ENCODE peak calls at places on chromosomes 6 and 20, in ten cellular contexts. One of them, this sample, is unnamed.

GRCh38 chr6:159716247-159717086 is 10.8 kb upstream of the WTAP start:
- DNase-seq in GM23248: peak; percentile 98
- DNase-seq in ovary: no peak
- DNase-seq in upper lobe of right lung: no peak
- DNase-seq in effector memory CD4-positive, alpha-beta T cell: no peak
- DNase-seq in PC-9: peak; percentile 69
- DNase-seq in fibroblast of lung: peak; percentile 98
- DNase-seq in colonic mucosa: no peak
- DNase-seq in cardiac muscle cell: peak; percentile 97
- DNase-seq in testis: peak; percentile 63
- DNase-seq in this sample: no peak

GRCh38 chr20:59667131-59667530 is 62.8 kb downstream of the PHACTR3 start:
- DNase-seq in cardiac muscle cell: no peak
- DNase-seq in testis: no peak
- DNase-seq in colonic mucosa: no peak
- DNase-seq in ovary: no peak
- DNase-seq in effector memory CD4-positive, alpha-beta T cell: no peak
- DNase-seq in upper lobe of right lung: no peak
- DNase-seq in PC-9: no peak
- DNase-seq in GM23248: no peak
- DNase-seq in fibroblast of lung: no peak
- DNase-seq in this sample: no peak

GRCh38 chr20:38117635-38118034 is 47.4 kb downstream of the TGM2 start:
- DNase-seq in upper lobe of right lung: no peak
- DNase-seq in effector memory CD4-positive, alpha-beta T cell: no peak
- DNase-seq in ovary: no peak
- DNase-seq in colonic mucosa: no peak
- DNase-seq in PC-9: peak; percentile 98
- DNase-seq in GM23248: peak; percentile 70
- DNase-seq in cardiac muscle cell: peak; percentile 68
- DNase-seq in testis: no peak
- DNase-seq in fibroblast of lung: no peak
- DNase-seq in this sample: no peak

GRCh38 chr20:4788314-4788713 is 66.6 kb downstream of the PRND start:
- DNase-seq in effector memory CD4-positive, alpha-beta T cell: no peak
- DNase-seq in testis: no peak
- DNase-seq in GM23248: no peak
- DNase-seq in cardiac muscle cell: no peak
- DNase-seq in fibroblast of lung: no peak
- DNase-seq in colonic mucosa: no peak
- DNase-seq in PC-9: no peak
- DNase-seq in upper lobe of right lung: no peak
- DNase-seq in ovary: no peak
- DNase-seq in this sample: no peak

GRCh38 chr6:2854394-2854982 is 12.8 kb upstream of the SERPINB1 start:
- DNase-seq in effector memory CD4-positive, alpha-beta T cell: no peak
- DNase-seq in upper lobe of right lung: no peak
- DNase-seq in testis: no peak
- DNase-seq in colonic mucosa: no peak
- DNase-seq in PC-9: no peak
- DNase-seq in ovary: no peak
- DNase-seq in cardiac muscle cell: peak; percentile 71
- DNase-seq in fibroblast of lung: no peak
- DNase-seq in GM23248: no peak
- DNase-seq in this sample: peak; percentile 68

GRCh38 chr6:166166314-166167257 is 1.1 kb downstream of the TBXT start:
- DNase-seq in colonic mucosa: no peak
- DNase-seq in PC-9: no peak
- DNase-seq in upper lobe of right lung: no peak
- DNase-seq in ovary: no peak
- DNase-seq in effector memory CD4-positive, alpha-beta T cell: no peak
- DNase-seq in testis: no peak
- DNase-seq in fibroblast of lung: no peak
- DNase-seq in cardiac muscle cell: no peak
- DNase-seq in GM23248: no peak
- DNase-seq in this sample: no peak

GRCh38 chr20:40744072-40744471 is 55.0 kb upstream of the MAFB start:
- DNase-seq in ovary: no peak
- DNase-seq in fibroblast of lung: no peak
- DNase-seq in cardiac muscle cell: no peak
- DNase-seq in testis: no peak
- DNase-seq in upper lobe of right lung: no peak
- DNase-seq in PC-9: no peak
- DNase-seq in effector memory CD4-positive, alpha-beta T cell: no peak
- DNase-seq in colonic mucosa: no peak
- DNase-seq in GM23248: no peak
- DNase-seq in this sample: no peak

GRCh38 chr6:90860822-90861601 is 274.1 kb upstream of the MAP3K7 start:
- DNase-seq in cardiac muscle cell: peak; percentile 12
- DNase-seq in PC-9: no peak
- DNase-seq in upper lobe of right lung: no peak
- DNase-seq in testis: no peak
- DNase-seq in GM23248: peak; percentile 18
- DNase-seq in ovary: no peak
- DNase-seq in fibroblast of lung: peak; percentile 3
- DNase-seq in colonic mucosa: no peak
- DNase-seq in effector memory CD4-positive, alpha-beta T cell: no peak
- DNase-seq in this sample: no peak

GRCh38 chr6:35058827-35059522 is 82.2 kb downstream of the TCP11 start:
- DNase-seq in ovary: no peak
- DNase-seq in testis: no peak
- DNase-seq in upper lobe of right lung: no peak
- DNase-seq in PC-9: no peak
- DNase-seq in cardiac muscle cell: no peak
- DNase-seq in fibroblast of lung: no peak
- DNase-seq in GM23248: no peak
- DNase-seq in effector memory CD4-positive, alpha-beta T cell: no peak
- DNase-seq in colonic mucosa: no peak
- DNase-seq in this sample: peak; percentile 71

GRCh38 chr6:7188492-7188891 is 80.7 kb downstream of the RREB1 start:
- DNase-seq in PC-9: no peak
- DNase-seq in fibroblast of lung: no peak
- DNase-seq in ovary: no peak
- DNase-seq in cardiac muscle cell: no peak
- DNase-seq in upper lobe of right lung: no peak
- DNase-seq in GM23248: no peak
- DNase-seq in testis: no peak
- DNase-seq in effector memory CD4-positive, alpha-beta T cell: no peak
- DNase-seq in colonic mucosa: no peak
- DNase-seq in this sample: no peak

GRCh38 chr6:32637883-32638282 is 677 bp downstream of the HLA-DQA1 start:
- DNase-seq in testis: no peak
- DNase-seq in upper lobe of right lung: no peak
- DNase-seq in GM23248: no peak
- DNase-seq in ovary: no peak
- DNase-seq in colonic mucosa: no peak
- DNase-seq in fibroblast of lung: no peak
- DNase-seq in PC-9: no peak
- DNase-seq in effector memory CD4-positive, alpha-beta T cell: no peak
- DNase-seq in cardiac muscle cell: no peak
- DNase-seq in this sample: no peak
- H3K4me1 ChIP-seq in testis: no peaks in the 10 kb centered on the region
- H3K4me1 ChIP-seq in upper lobe of right lung: no peaks in the 10 kb centered on the region
- H3K4me1 ChIP-seq in GM23248: no peaks in the 10 kb centered on the region
- H3K4me1 ChIP-seq in ovary: no peaks in the 10 kb centered on the region
- H3K4me1 ChIP-seq in colonic mucosa: no peaks in the 10 kb centered on the region
- H3K4me1 ChIP-seq in fibroblast of lung: no peaks in the 10 kb centered on the region
- H3K4me1 ChIP-seq in PC-9: no peaks in the 10 kb centered on the region
- H3K4me1 ChIP-seq in effector memory CD4-positive, alpha-beta T cell: no peaks in the 10 kb centered on the region
- H3K4me1 ChIP-seq in cardiac muscle cell: no peaks in the 10 kb centered on the region
- H3K4me1 ChIP-seq in this sample: no peaks in the 10 kb centered on the region

GRCh38 chr6:165047952-165048351 is 261.5 kb downstream of the C6orf118 start:
- DNase-seq in cardiac muscle cell: no peak
- DNase-seq in colonic mucosa: no peak
- DNase-seq in GM23248: no peak
- DNase-seq in effector memory CD4-positive, alpha-beta T cell: no peak
- DNase-seq in upper lobe of right lung: no peak
- DNase-seq in PC-9: no peak
- DNase-seq in testis: no peak
- DNase-seq in ovary: no peak
- DNase-seq in fibroblast of lung: no peak
- DNase-seq in this sample: no peak

GRCh38 chr6:165045631-165046030 is 263.8 kb downstream of the C6orf118 start:
- DNase-seq in cardiac muscle cell: no peak
- DNase-seq in GM23248: peak; percentile 38
- DNase-seq in colonic mucosa: no peak
- DNase-seq in effector memory CD4-positive, alpha-beta T cell: no peak
- DNase-seq in fibroblast of lung: no peak
- DNase-seq in ovary: no peak
- DNase-seq in PC-9: no peak
- DNase-seq in testis: no peak
- DNase-seq in upper lobe of right lung: no peak
- DNase-seq in this sample: no peak

DNA sequence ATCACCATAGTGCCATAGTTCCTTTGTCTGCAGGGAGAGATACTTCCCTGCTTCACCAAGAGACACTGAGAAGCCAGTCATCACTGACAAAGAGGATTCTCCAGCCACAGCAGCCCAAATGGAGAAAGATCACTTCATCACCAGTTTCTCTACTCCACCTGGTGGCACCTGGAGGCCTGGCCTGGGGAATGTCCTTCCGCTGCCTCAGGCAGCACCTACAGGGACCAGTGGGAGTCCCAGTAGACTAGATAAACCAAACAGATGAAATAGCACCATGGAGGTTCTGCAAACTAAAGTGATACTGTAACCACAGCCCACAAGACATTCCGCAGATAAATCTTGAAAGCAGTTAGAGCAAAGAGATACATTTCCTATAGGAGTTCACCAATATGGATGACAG is 266.5 kb downstream of the C6orf118 start:
- DNase-seq in ovary: no peak
- DNase-seq in GM23248: no peak
- DNase-seq in testis: no peak
- DNase-seq in effector memory CD4-positive, alpha-beta T cell: no peak
- DNase-seq in fibroblast of lung: no peak
- DNase-seq in upper lobe of right lung: no peak
- DNase-seq in colonic mucosa: no peak
- DNase-seq in cardiac muscle cell: no peak
- DNase-seq in PC-9: no peak
- DNase-seq in this sample: no peak
- H3K9me3 ChIP-seq in ovary: no peaks in the 10 kb centered on the region
- H3K9me3 ChIP-seq in GM23248: no peaks in the 10 kb centered on the region
- H3K9me3 ChIP-seq in testis: no peaks in the 10 kb centered on the region
- H3K9me3 ChIP-seq in effector memory CD4-positive, alpha-beta T cell: no peaks in the 10 kb centered on the region
- H3K9me3 ChIP-seq in fibroblast of lung: no peaks in the 10 kb centered on the region
- H3K9me3 ChIP-seq in upper lobe of right lung: no peaks in the 10 kb centered on the region
- H3K9me3 ChIP-seq in colonic mucosa: no peaks in the 10 kb centered on the region
- H3K9me3 ChIP-seq in cardiac muscle cell: no peaks in the 10 kb centered on the region
- H3K9me3 ChIP-seq in PC-9: no peaks in the 10 kb centered on the region
- H3K9me3 ChIP-seq in this sample: no peaks in the 10 kb centered on the region

GRCh38 chr6:129707028-129707427 is 2.9 kb downstream of the ARHGAP18 start:
- DNase-seq in effector memory CD4-positive, alpha-beta T cell: no peak
- DNase-seq in upper lobe of right lung: no peak
- DNase-seq in colonic mucosa: no peak
- DNase-seq in testis: no peak
- DNase-seq in cardiac muscle cell: no peak
- DNase-seq in GM23248: no peak
- DNase-seq in fibroblast of lung: no peak
- DNase-seq in PC-9: no peak
- DNase-seq in ovary: no peak
- DNase-seq in this sample: no peak

GRCh38 chr6:129709909-129710721 is at the start of gene ARHGAP18:
- DNase-seq in GM23248: peak; percentile 96
- DNase-seq in effector memory CD4-positive, alpha-beta T cell: peak; percentile 62
- DNase-seq in PC-9: peak; percentile 98
- DNase-seq in cardiac muscle cell: peak; percentile 96
- DNase-seq in fibroblast of lung: peak; percentile 91
- DNase-seq in colonic mucosa: peak; percentile 98
- DNase-seq in testis: peak; percentile 95
- DNase-seq in upper lobe of right lung: peak; percentile 96
- DNase-seq in ovary: peak; percentile 86
- DNase-seq in this sample: peak; percentile 95

GRCh38 chr6:129707882-129708495 is 2.0 kb downstream of the ARHGAP18 start:
- DNase-seq in fibroblast of lung: no peak
- DNase-seq in cardiac muscle cell: no peak
- DNase-seq in upper lobe of right lung: no peak
- DNase-seq in GM23248: no peak
- DNase-seq in testis: no peak
- DNase-seq in effector memory CD4-positive, alpha-beta T cell: no peak
- DNase-seq in colonic mucosa: no peak
- DNase-seq in ovary: no peak
- DNase-seq in PC-9: no peak
- DNase-seq in this sample: no peak

GRCh38 chr6:129709451-129709908 is 497 bp downstream of the ARHGAP18 start:
- DNase-seq in ovary: peak; percentile 46
- DNase-seq in upper lobe of right lung: no peak
- DNase-seq in PC-9: peak; percentile 45
- DNase-seq in colonic mucosa: peak; percentile 36
- DNase-seq in cardiac muscle cell: peak; percentile 92
- DNase-seq in effector memory CD4-positive, alpha-beta T cell: no peak
- DNase-seq in GM23248: peak; percentile 74
- DNase-seq in testis: peak; percentile 67
- DNase-seq in fibroblast of lung: peak; percentile 85
- DNase-seq in this sample: no peak

GRCh38 chr6:129708496-129709216 is 1.3 kb downstream of the ARHGAP18 start:
- DNase-seq in cardiac muscle cell: no peak
- DNase-seq in colonic mucosa: no peak
- DNase-seq in upper lobe of right lung: no peak
- DNase-seq in effector memory CD4-positive, alpha-beta T cell: no peak
- DNase-seq in ovary: no peak
- DNase-seq in fibroblast of lung: no peak
- DNase-seq in testis: no peak
- DNase-seq in PC-9: no peak
- DNase-seq in GM23248: peak; percentile 26
- DNase-seq in this sample: no peak
- H3K4me3 ChIP-seq in cardiac muscle cell: no peak overlapping the region
- H3K4me3 ChIP-seq in colonic mucosa: peak overlapping the region; percentile 44
- H3K4me3 ChIP-seq in upper lobe of right lung: peak overlapping the region; percentile 72
- H3K4me3 ChIP-seq in effector memory CD4-positive, alpha-beta T cell: no peak overlapping the region
- H3K4me3 ChIP-seq in ovary: peak overlapping the region; percentile 39
- H3K4me3 ChIP-seq in fibroblast of lung: peak overlapping the region; percentile 54
- H3K4me3 ChIP-seq in testis: peak overlapping the region; percentile 66
- H3K4me3 ChIP-seq in PC-9: peak overlapping the region; percentile 60
- H3K4me3 ChIP-seq in GM23248: peak overlapping the region; percentile 96
- H3K4me3 ChIP-seq in this sample: no peak overlapping the region

DNA sequence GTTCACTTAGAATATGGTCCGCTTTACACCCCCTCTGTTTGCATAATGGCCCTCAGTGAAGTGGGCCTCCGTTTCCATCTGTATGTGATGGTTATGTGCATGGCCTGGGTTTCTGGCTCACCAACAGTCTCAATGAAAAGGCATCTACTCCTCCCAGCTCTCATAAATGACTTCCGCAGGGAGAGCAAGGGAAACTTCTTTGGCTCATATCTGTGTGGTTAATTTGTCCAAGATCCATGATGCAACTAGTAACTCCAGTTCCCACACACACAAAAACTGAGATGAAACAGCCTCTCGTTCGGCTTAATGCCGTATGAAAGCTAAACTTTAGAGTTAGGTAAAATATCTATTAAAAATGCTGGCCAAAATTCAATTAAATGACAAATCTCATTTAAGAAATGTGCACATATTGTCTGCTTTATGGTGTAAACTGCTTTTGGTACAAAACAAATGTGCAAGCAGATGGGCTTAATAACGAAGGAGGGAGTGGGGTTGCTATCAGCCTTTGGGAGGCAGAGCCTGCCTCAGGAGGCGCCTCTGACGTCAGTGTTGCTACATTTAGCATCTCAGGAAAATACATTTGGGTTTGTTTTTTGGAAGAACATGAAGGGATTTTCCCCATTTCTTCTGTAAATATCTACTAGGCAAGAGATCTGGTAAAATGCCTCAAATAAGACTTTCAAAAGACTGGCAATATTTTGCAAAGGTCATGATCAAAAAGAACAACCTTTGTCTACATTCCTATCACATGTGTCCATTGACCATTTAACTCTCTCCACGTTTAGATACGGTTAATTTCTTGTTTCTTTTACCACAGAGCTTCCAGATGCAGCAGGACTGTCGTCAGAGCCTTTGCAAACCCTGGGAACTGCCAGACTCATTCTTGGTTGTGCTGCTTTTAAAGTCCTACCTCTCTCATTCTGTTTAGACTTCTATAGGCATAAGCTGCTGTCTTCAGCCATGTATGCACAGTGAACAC is 96.8 kb downstream of the ARMC2 start:
- DNase-seq in upper lobe of right lung: no peak
- DNase-seq in effector memory CD4-positive, alpha-beta T cell: no peak
- DNase-seq in cardiac muscle cell: peak; percentile 96
- DNase-seq in testis: peak; percentile 89
- DNase-seq in fibroblast of lung: peak; percentile 96
- DNase-seq in colonic mucosa: no peak
- DNase-seq in PC-9: no peak
- DNase-seq in GM23248: peak; percentile 95
- DNase-seq in ovary: peak; percentile 81
- DNase-seq in this sample: no peak
- H3K4me1 ChIP-seq in upper lobe of right lung: peaks cover 53% of the 10 kb centered on the region
- H3K4me1 ChIP-seq in effector memory CD4-positive, alpha-beta T cell: peaks cover 19% of the 10 kb centered on the region
- H3K4me1 ChIP-seq in cardiac muscle cell: peaks cover 19% of the 10 kb centered on the region
- H3K4me1 ChIP-seq in testis: peaks cover 51% of the 10 kb centered on the region
- H3K4me1 ChIP-seq in fibroblast of lung: peaks cover 21% of the 10 kb centered on the region
- H3K4me1 ChIP-seq in colonic mucosa: no peaks in the 10 kb centered on the region
- H3K4me1 ChIP-seq in PC-9: peaks cover 33% of the 10 kb centered on the region
- H3K4me1 ChIP-seq in GM23248: peaks cover 42% of the 10 kb centered on the region
- H3K4me1 ChIP-seq in ovary: peaks cover 25% of the 10 kb centered on the region
- H3K4me1 ChIP-seq in this sample: peaks cover 9% of the 10 kb centered on the region

This sample was measured in aorta.